ENCODE peak calls at places on chromosome 16, in seven cellular contexts. E is PC-3, P is colonic mucosa, O is upper lobe of right lung, U is A549, X is ascending aorta, R is fibroblast of the aortic adventitia. C is an unnamed sample.

GRCh38 chr16:54288592-54289241 is 2.1 kb upstream of the IRX3 start:
- DNase-seq in E (no peak), P (no peak), O (no peak), U (no peak), X (no peak), R (no peak), C (no peak)

GRCh38 chr16:8670014-8670560 is 4.3 kb upstream of the ABAT start:
- DNase-seq in E (no peak), P (no peak), O (no peak), U (no peak), X (no peak), R (no peak), C (no peak)

GRCh38 chr16:23504076-23504452 is 6.2 kb downstream of the GGA2 start:
- DNase-seq in E (peak), P (no peak), O (no peak), U (no peak), X (no peak), R (peak), C (no peak)

GRCh38 chr16:27222499-27223225 is 19.3 kb downstream of the KDM8 start:
- DNase-seq in E (peak), P (no peak), O (no peak), U (no peak), X (no peak), R (peak), C (no peak)

GRCh38 chr16:70381604-70382342 is 35.1 kb downstream of the DDX19A start:
- DNase-seq in E (no peak), P (no peak), O (no peak), U (no peak), X (no peak), R (no peak), C (no peak)

GRCh38 chr16:85569615-85570212 is 43.4 kb upstream of the GSE1 start:
- DNase-seq in E (peak), P (no peak), O (no peak), U (no peak), X (no peak), R (no peak), C (no peak)

GRCh38 chr16:88389621-88390160 is 6.9 kb downstream of the ZNF469 start:
- DNase-seq in E (no peak), P (no peak), O (no peak), U (no peak), X (no peak), R (peak), C (no peak)

GRCh38 chr16:30581462-30581861 is 4.0 kb downstream of the ZNF785 start:
- DNase-seq in E (no peak), P (no peak), O (no peak), U (no peak), X (no peak), R (no peak), C (no peak)

GRCh38 chr16:83813818-83814653 is 6.3 kb downstream of the HSBP1 start:
- DNase-seq in E (peak), P (no peak), O (no peak), U (peak), X (no peak), R (peak), C (peak)

GRCh38 chr16:5044011-5044540 is 10.3 kb upstream of the NAGPA start:
- DNase-seq in E (no peak), P (no peak), O (peak), U (no peak), X (no peak), R (no peak), C (no peak)

GRCh38 chr16:85195884-85196816 is 83.9 kb upstream of the CIBAR2 start:
- DNase-seq in E (no peak), P (no peak), O (no peak), U (no peak), X (no peak), R (peak), C (no peak)

GRCh38 chr16:58533751-58534470 is 18.6 kb downstream of the SETD6 start:
- DNase-seq in E (no peak), P (no peak), O (no peak), U (no peak), X (no peak), R (no peak), C (no peak)

GRCh38 chr16:46774743-46775177 is 26.6 kb upstream of the MYLK3 start:
- DNase-seq in E (no peak), P (no peak), O (no peak), U (no peak), X (no peak), R (no peak), C (no peak)

GRCh38 chr16:969508-970378 is 1.0 kb downstream of the LMF1 start:
- DNase-seq in E (peak), P (no peak), O (peak), U (no peak), X (no peak), R (peak), C (no peak)

GRCh38 chr16:89860747-89861304 is 12.6 kb upstream of the TCF25 start:
- DNase-seq in E (peak), P (peak), O (peak), U (peak), X (no peak), R (peak), C (peak)

GRCh38 chr16:57225978-57226377 is 19.1 kb upstream of the ARL2BP start:
- DNase-seq in E (no peak), P (no peak), O (no peak), U (no peak), X (no peak), R (no peak), C (no peak)

GRCh38 chr16:14509675-14510132 is 120.4 kb downstream of the PARN start:
- DNase-seq in E (no peak), P (no peak), O (no peak), U (no peak), X (no peak), R (peak), C (no peak)

GRCh38 chr16:56107944-56108583 is 83.2 kb upstream of the GNAO1 start:
- DNase-seq in E (no peak), P (no peak), O (no peak), U (no peak), X (no peak), R (no peak), C (no peak)

GRCh38 chr16:81889896-81890634 is 111.0 kb downstream of the PLCG2 start:
- DNase-seq in E (peak), P (peak), O (no peak), U (peak), X (no peak), R (peak), C (peak)

GRCh38 chr16:5257462-5257861 is 159.9 kb upstream of the EEF2KMT start:
- DNase-seq in E (no peak), P (no peak), O (no peak), U (no peak), X (no peak), R (no peak), C (no peak)

GRCh38 chr16:62404857-62405611 is 368.8 kb upstream of the CDH8 start:
- DNase-seq in E (no peak), P (no peak), O (no peak), U (no peak), X (no peak), R (no peak), C (no peak)

GRCh38 chr16:8674413-8675022 is at the start of gene ABAT:
- DNase-seq in E (peak), P (peak), O (peak), U (peak), X (peak), R (peak), C (peak)

GRCh38 chr16:13939821-13940220 is 19.9 kb downstream of the ERCC4 start:
- DNase-seq in E (no peak), P (no peak), O (no peak), U (no peak), X (no peak), R (no peak), C (no peak)

GRCh38 chr16:57606847-57607501 is 21.5 kb upstream of the ADGRG1 start:
- DNase-seq in E (no peak), P (peak), O (no peak), U (no peak), X (no peak), R (no peak), C (no peak)

GRCh38 chr16:55505333-55506015 is 3.4 kb upstream of the LPCAT2 start:
- DNase-seq in E (no peak), P (no peak), O (no peak), U (no peak), X (no peak), R (no peak), C (no peak)

GRCh38 chr16:81821422-81822128 is 42.5 kb downstream of the PLCG2 start:
- DNase-seq in E (no peak), P (no peak), O (no peak), U (no peak), X (no peak), R (no peak), C (no peak)

GRCh38 chr16:55144656-55145055 is 179.3 kb upstream of the IRX6 start:
- DNase-seq in E (no peak), P (no peak), O (no peak), U (no peak), X (no peak), R (no peak), C (no peak)

GRCh38 chr16:6300523-6300922 is 1032.1 kb upstream of the RBFOX1 start:
- DNase-seq in E (no peak), P (no peak), O (no peak), U (no peak), X (no peak), R (no peak), C (no peak)

GRCh38 chr16:88769617-88770458 is 15.2 kb downstream of the PIEZO1 start:
- DNase-seq in E (peak), P (peak), O (peak), U (peak), X (no peak), R (no peak), C (no peak)

GRCh38 chr16:24730914-24731313 is 1.5 kb downstream of the TNRC6A start:
- DNase-seq in E (no peak), P (no peak), O (no peak), U (no peak), X (no peak), R (no peak), C (no peak)

GRCh38 chr16:22814330-22815105 is 556 bp downstream of the HS3ST2 start:
- DNase-seq in E (no peak), P (no peak), O (no peak), U (no peak), X (no peak), R (no peak), C (no peak)

GRCh38 chr16:3823427-3823826 is 57.1 kb downstream of the CREBBP start:
- DNase-seq in E (no peak), P (no peak), O (no peak), U (no peak), X (no peak), R (no peak), C (no peak)

GRCh38 chr16:3825940-3826339 is 54.6 kb downstream of the CREBBP start:
- DNase-seq in E (no peak), P (no peak), O (no peak), U (no peak), X (no peak), R (no peak), C (no peak)

GRCh38 chr16:3825103-3825502 is 55.4 kb downstream of the CREBBP start:
- DNase-seq in E (peak), P (no peak), O (no peak), U (no peak), X (no peak), R (peak), C (peak)

GRCh38 chr16:3822366-3823045 is 58.0 kb downstream of the CREBBP start:
- DNase-seq in E (no peak), P (no peak), O (no peak), U (no peak), X (no peak), R (peak), C (no peak)

GRCh38 chr16:3824121-3824795 is 56.3 kb downstream of the CREBBP start:
- DNase-seq in E (no peak), P (no peak), O (no peak), U (no peak), X (no peak), R (no peak), C (no peak)
- TF ChIP-seq CTCF in E (no peak), P (no peak), O (no peak), U (no peak), X (no peak), R (no peak), C (no peak)

GRCh38 chr16:66395806-66396555 is 29.5 kb downstream of the CDH5 start:
- DNase-seq in E (no peak), P (no peak), O (no peak), U (no peak), X (no peak), R (no peak), C (no peak)
- TF ChIP-seq CTCF in E (no peak), P (no peak), O (no peak), U (no peak), X (no peak), R (no peak), C (no peak)

GRCh38 chr16:19898924-19899604 is 14.4 kb upstream of the GPRC5B start:
- DNase-seq in E (peak), P (peak), O (no peak), U (peak), X (no peak), R (peak), C (peak)
- TF ChIP-seq CTCF in E (peak), P (peak), O (peak), U (peak), X (no peak), R (peak), C (peak)

DNA sequence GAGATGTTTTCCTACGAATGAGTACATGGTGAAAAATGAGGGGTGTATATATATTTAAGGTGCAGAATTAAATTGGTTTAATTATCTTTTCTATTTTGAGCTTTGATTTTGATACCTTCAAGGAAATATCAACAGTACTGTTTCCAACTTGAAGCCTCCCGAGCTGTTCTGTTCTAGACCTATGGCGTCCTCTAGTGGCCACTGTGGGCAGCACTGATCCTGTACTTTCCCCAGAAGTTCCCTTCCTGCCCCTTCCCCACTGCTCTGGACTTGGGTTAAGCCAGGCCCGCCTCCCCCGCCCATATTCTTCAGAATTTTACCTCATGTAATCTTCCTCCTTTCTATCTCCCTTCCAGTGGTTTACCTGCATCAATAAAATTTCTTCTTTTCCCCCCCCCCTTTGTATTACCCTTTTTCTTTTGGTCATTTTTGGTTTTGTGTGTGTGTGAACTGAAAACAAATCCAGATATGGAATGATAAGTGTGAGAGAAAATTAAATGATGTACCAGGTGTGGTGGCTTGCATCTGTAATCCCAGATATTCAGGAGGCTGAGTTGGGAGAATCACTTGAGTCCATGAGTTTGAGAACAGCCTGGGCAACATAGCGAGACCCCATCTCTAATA is 1643.5 kb downstream of the TP53TG3F start:
- DNase-seq in E (no peak), P (no peak), O (no peak), U (peak), X (no peak), R (no peak), C (no peak)
- TF ChIP-seq CTCF in E (no peak), P (no peak), O (peak), U (no peak), X (no peak), R (no peak), C (no peak)

DNA sequence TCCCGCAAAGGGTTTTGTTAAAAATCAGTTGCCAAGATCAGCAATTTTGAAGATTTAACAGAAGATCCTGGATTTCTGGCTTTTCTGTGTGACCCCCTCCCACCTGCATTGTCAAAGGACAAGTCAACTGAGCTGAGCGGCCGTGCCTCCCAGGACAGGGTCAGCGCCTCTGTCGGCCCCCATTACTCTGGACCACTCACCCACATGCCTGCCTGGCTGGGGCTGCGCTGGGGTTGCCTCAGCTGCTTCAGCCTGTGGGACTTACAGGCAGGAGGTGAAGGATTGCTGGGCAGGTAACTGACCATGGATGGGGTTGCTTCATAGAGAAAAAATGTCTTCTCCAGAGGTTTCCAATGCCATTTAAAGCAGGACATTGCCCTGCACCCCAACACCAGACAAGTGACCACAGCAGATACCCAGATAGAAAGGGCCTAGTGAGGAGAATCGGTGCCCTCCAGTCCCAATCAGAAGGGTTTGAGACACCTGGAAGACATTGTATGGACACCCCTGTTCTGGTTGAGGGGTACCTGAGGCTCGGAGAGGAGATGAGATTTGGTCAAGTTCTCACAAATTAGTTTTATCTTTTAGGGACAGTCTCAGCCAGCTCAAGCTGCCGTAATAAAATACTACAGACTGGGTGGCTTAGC is 52.8 kb downstream of the SNX20 start:
- DNase-seq in E (no peak), P (no peak), O (no peak), U (no peak), X (no peak), R (no peak), C (no peak)
- TF ChIP-seq CTCF in E (no peak), P (no peak), O (no peak), U (no peak), X (no peak), R (no peak), C (no peak)

GRCh38 chr16:16182918-16183317 is 40.4 kb downstream of the ABCC6 start:
- DNase-seq in E (no peak), P (no peak), O (no peak), U (no peak), X (no peak), R (no peak), C (no peak)

GRCh38 chr16:16185095-16185494 is 38.2 kb downstream of the ABCC6 start:
- DNase-seq in E (no peak), P (no peak), O (no peak), U (no peak), X (no peak), R (no peak), C (no peak)

GRCh38 chr16:16184594-16184993 is 38.7 kb downstream of the ABCC6 start:
- DNase-seq in E (no peak), P (no peak), O (no peak), U (no peak), X (no peak), R (no peak), C (no peak)

GRCh38 chr16:16186820-16187219 is 36.5 kb downstream of the ABCC6 start:
- DNase-seq in E (no peak), P (no peak), O (no peak), U (no peak), X (no peak), R (no peak), C (no peak)

DNA sequence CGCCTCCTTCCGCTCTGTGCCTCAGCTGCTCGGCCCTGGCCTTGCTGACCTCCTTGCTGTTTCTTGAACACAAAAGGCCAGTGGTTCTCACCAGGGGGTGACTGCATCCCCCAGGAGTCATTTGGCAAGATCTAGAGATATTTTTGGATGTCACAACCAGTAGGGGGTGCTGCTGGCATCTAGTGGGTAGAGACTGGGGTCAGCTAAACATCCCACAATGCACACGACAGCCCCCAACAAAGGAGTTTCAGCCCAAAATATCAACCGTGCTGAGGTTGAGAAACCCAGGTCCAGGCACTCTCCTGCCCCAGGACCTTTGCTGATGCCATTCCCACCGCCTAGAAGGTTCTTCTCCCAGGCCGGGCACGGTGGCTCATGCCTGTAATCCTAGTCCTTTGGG is 39.7 kb downstream of the ABCC6 start:
- DNase-seq in E (no peak), P (no peak), O (no peak), U (no peak), X (no peak), R (no peak), C (no peak)
- TF ChIP-seq CTCF in E (peak), P (no peak), O (peak), U (peak), X (no peak), R (no peak), C (no peak)

DNA sequence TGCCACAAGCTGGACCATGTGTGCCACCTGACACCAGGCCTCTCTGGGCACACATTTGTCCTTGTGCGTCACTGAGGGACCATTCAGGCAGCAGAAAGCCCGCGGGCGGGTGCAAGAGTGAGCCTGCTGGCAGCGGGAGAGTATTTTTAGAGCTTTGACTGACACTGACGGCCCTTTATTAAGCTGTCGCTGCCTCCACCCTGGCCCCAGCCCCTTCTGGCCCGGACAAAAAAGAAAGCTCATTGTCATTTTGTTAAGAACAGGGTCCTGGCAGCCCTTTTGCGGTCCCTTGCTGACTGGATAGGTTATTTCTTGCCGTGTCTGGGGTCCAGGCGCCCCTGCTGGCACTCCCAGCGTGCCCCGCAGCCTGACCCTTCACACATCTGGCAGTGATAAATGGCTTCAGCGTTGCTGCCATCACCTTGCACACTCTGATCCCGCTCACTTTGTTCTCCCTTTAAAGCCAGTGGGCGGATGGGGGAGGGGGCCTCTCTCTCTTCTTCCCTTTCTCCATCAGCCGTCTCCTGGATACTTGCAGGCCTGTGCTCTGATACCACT is 78.4 kb upstream of the NKD1 start:
- DNase-seq in E (no peak), P (no peak), O (no peak), U (no peak), X (no peak), R (no peak), C (no peak)
- TF ChIP-seq CTCF in E (no peak), P (no peak), O (no peak), U (no peak), X (no peak), R (no peak), C (no peak)

GRCh38 chr16:51151951-51152663 is 1.0 kb upstream of the SALL1 start:
- DNase-seq in E (no peak), P (peak), O (no peak), U (peak), X (no peak), R (peak), C (no peak)
- TF ChIP-seq CTCF in E (no peak), P (no peak), O (no peak), U (no peak), X (no peak), R (peak), C (no peak)

GRCh38 chr16:68972008-68972407 is 128.7 kb downstream of the TANGO6 start:
- DNase-seq in E (no peak), P (no peak), O (no peak), U (no peak), X (no peak), R (no peak), C (no peak)

GRCh38 chr16:68969338-68969737 is 126.0 kb downstream of the TANGO6 start:
- DNase-seq in E (no peak), P (no peak), O (no peak), U (no peak), X (no peak), R (no peak), C (no peak)

GRCh38 chr16:68973611-68974120 is 130.3 kb downstream of the TANGO6 start:
- DNase-seq in E (no peak), P (no peak), O (no peak), U (no peak), X (no peak), R (no peak), C (no peak)

GRCh38 chr16:68978303-68978954 is 127.0 kb upstream of the HAS3 start:
- DNase-seq in E (no peak), P (no peak), O (no peak), U (no peak), X (no peak), R (no peak), C (no peak)

GRCh38 chr16:68972720-68973119 is 129.4 kb downstream of the TANGO6 start:
- DNase-seq in E (peak), P (no peak), O (no peak), U (peak), X (no peak), R (peak), C (peak)
- TF ChIP-seq CTCF in E (peak), P (no peak), O (peak), U (peak), X (no peak), R (peak), C (no peak)

GRCh38 chr16:64449511-64449910 is 672.4 kb downstream of the CDH11 start:
- DNase-seq in E (no peak), P (no peak), O (no peak), U (no peak), X (no peak), R (no peak), C (no peak)
- TF ChIP-seq CTCF in E (no peak), P (no peak), O (no peak), U (no peak), X (no peak), R (no peak), C (no peak)

C was measured in Calu3.